ENCODE peak calls at places on chromosomes 13 and 19, in nine cellular contexts. Q, S, D, I, X, K, H, A and B are unnamed samples.

GRCh38 chr13:30739646-30740642 is 4.6 kb downstream of the ALOX5AP start:
- DNase-seq in Q (peak; percentile 90), S (peak; percentile 62), D (no peak), I (no peak), X (peak; percentile 37), K (peak; percentile 38), H (peak; percentile 56), A (no peak), B (peak; percentile 71)

GRCh38 chr13:99144306-99144705 is 56.3 kb upstream of the UBAC2 start:
- DNase-seq in Q (peak; percentile 60), S (no peak), D (no peak), I (no peak), X (no peak), K (no peak), H (no peak), A (no peak), B (no peak)

GRCh38 chr19:42121666-42122069 is 10.6 kb downstream of the POU2F2 start:
- DNase-seq in Q (peak; percentile 77), S (peak; percentile 91), D (peak; percentile 59), I (peak; percentile 26), X (peak; percentile 67), K (no peak), H (peak; percentile 85), A (no peak), B (peak; percentile 88)

GRCh38 chr19:14114854-14115253 is 2.7 kb downstream of the PRKACA start:
- DNase-seq in Q (peak; percentile 58), S (no peak), D (peak; percentile 71), I (no peak), X (peak; percentile 13), K (no peak), H (peak; percentile 65), A (no peak), B (no peak)

GRCh38 chr13:70622785-70623184 is 514.5 kb upstream of the KLHL1 start:
- DNase-seq in Q (no peak), S (no peak), D (no peak), I (no peak), X (no peak), K (no peak), H (no peak), A (no peak), B (no peak)

GRCh38 chr13:89150362-89150761 is 1479.2 kb downstream of the SLITRK5 start:
- DNase-seq in Q (no peak), S (no peak), D (no peak), I (no peak), X (no peak), K (no peak), H (no peak), A (no peak), B (no peak)

GRCh38 chr13:85093808-85094207 is 705.4 kb downstream of the SLITRK6 start:
- DNase-seq in Q (no peak), S (no peak), D (no peak), I (no peak), X (no peak), K (no peak), H (no peak), A (no peak), B (no peak)

GRCh38 chr19:17490411-17490810 is 20.1 kb downstream of the SLC27A1 start:
- DNase-seq in Q (no peak), S (no peak), D (no peak), I (no peak), X (no peak), K (no peak), H (no peak), A (no peak), B (no peak)

GRCh38 chr19:17114414-17114831 is 38.8 kb downstream of the MYO9B start:
- DNase-seq in Q (no peak), S (no peak), D (no peak), I (no peak), X (no peak), K (no peak), H (no peak), A (no peak), B (no peak)

GRCh38 chr13:77478645-77478997 is 56.9 kb upstream of the SCEL start:
- DNase-seq in Q (no peak), S (no peak), D (no peak), I (no peak), X (no peak), K (no peak), H (no peak), A (no peak), B (no peak)